ENCODE peak calls at places on chromosomes 1 and 21, in five cellular contexts. T is foreskin fibroblast, Y is NB4, V is A549, G is stomach. F is an unnamed sample.

GRCh38 chr1:41479000-41479807 is 5.3 kb downstream of the EDN2 start:
- DNase-seq in G (no peak), Y (no peak), V (no peak), T (peak), F (no peak)

GRCh38 chr21:45292399-45293213 is 4.9 kb upstream of the POFUT2 start:
- DNase-seq in V (peak), G (peak), Y (peak), T (peak), F (no peak)

GRCh38 chr1:19430121-19431068 is 54.9 kb downstream of the CAPZB start:
- DNase-seq in V (peak), G (peak), Y (no peak), T (no peak), F (no peak)

GRCh38 chr1:103457856-103458255 is 67.6 kb upstream of the RNPC3 start:
- DNase-seq in G (no peak), Y (no peak), T (no peak), V (no peak), F (no peak)

GRCh38 chr1:93701619-93702018 is 20.0 kb upstream of the BCAR3 start:
- DNase-seq in T (peak), Y (no peak), V (peak), G (peak), F (no peak)

GRCh38 chr1:172322219-172323061 is 98.0 kb upstream of the C1orf105 start:
- DNase-seq in V (peak), G (no peak), T (peak), Y (no peak), F (no peak)

GRCh38 chr21:35075546-35075945 is 26.4 kb upstream of the RUNX1 start:
- DNase-seq in G (no peak), V (peak), Y (no peak), T (peak), F (no peak)

GRCh38 chr1:53326088-53326597 is 1.7 kb downstream of the LRP8 start:
- DNase-seq in G (peak), V (peak), T (peak), Y (peak), F (peak)

GRCh38 chr1:12342261-12343003 is 112.6 kb downstream of the VPS13D start:
- DNase-seq in V (no peak), T (no peak), G (no peak), Y (no peak), F (no peak)

GRCh38 chr21:43734131-43734634 is 15.3 kb downstream of the PDXK start:
- DNase-seq in V (no peak), Y (no peak), T (no peak), G (peak), F (no peak)

GRCh38 chr1:42172394-42173133 is 8.0 kb upstream of the GUCA2A start:
- DNase-seq in V (no peak), T (no peak), Y (no peak), G (no peak), F (no peak)

GRCh38 chr1:245516178-245516829 is 361.5 kb downstream of the KIF26B start:
- DNase-seq in T (no peak), Y (peak), V (peak), G (no peak), F (no peak)

GRCh38 chr1:89465201-89465600 is 59.4 kb upstream of the LRRC8B start:
- DNase-seq in T (no peak), V (no peak), G (no peak), Y (peak), F (no peak)

GRCh38 chr1:81414417-81415087 is 386.2 kb upstream of the ADGRL2 start:
- DNase-seq in Y (peak), T (peak), V (peak), G (peak), F (peak)

GRCh38 chr1:202013601-202014000 is 3.2 kb downstream of the ELF3 start:
- DNase-seq in V (peak), G (peak), Y (no peak), T (no peak), F (no peak)
- H3K4me3 ChIP-seq in V (peak), G (peak), Y (no peak), T (no peak), F (no peak)

GRCh38 chr1:212514056-212514614 is 81.4 kb downstream of the NENF start:
- DNase-seq in T (peak), G (no peak), Y (no peak), V (peak), F (no peak)
- TF ChIP-seq CTCF in T (no peak), G (no peak), Y (no peak), V (no peak), F (no peak)

GRCh38 chr1:24108334-24109165 is 3.4 kb downstream of the MYOM3 start:
- DNase-seq in V (peak), G (no peak), Y (no peak), T (peak), F (no peak)
- H3K4me3 ChIP-seq in V (peak), G (no peak), Y (no peak), T (no peak), F (no peak)

DNA sequence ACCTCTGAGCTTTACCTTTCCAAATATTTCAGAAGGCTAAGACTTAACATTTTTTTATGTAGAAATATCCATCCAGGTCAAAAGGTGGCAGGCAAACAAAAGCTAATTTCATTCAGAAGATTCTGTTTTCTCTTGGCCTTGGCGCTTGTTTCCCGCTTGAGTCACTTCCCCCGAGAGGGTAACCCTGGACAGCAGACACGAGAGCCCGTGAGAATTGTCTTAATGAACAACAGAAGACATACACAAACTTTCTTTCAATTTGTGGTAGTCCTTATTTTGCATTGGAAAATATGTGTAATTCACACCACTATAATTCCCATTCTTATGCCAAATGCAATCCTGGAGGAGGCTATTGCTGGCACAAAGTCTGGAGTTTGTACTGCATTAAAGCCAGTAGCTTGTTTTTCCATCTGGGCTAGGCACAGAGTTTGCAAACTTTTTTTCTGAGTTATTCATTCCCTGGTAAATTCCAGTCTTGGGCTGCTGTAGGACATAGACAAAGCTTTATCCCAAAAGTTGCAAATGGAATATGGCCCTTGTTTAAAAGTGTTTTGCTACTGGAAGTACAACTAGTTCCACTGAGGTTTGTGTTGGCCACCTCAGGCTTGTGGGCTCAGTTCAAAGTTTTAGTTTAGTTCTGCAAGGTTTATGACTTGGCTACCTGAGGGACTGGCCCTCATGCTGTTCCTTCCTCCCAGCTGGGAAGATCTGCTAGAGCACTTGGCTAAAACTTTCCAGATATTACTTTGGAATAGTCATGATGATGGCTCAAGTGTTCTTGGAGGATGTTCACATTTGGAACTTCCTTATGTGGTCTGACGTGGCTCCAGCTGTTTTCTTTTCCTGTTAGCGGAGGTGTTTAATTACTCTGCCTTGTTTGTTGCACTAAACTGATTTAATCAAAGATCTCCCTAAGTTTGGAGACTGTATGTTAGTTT is 110.0 kb upstream of the IVNS1ABP start:
- DNase-seq in G (no peak), V (no peak), Y (peak), T (peak), F (no peak)
- TF ChIP-seq CTCF in G (no peak), V (no peak), Y (no peak), T (no peak), F (no peak)

DNA sequence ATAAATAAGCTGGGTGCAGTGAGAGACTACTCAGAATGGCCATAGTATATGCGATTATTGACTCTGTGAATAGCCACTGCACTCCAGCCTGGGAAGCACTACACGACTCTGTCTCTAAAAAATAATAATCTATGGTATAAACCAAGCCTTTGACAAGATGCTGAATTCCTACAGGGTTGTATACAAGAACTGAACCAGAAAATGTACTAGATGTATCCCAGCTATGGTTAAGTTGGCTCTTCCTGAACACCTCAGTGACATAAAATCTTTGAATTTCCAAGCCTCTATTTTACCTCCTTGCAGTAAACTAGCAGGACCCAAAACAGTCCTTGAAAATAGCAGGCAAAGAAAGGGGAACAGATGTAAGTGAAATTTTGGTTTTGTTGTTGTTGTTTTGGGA is 32.5 kb downstream of the PTP4A2 start:
- DNase-seq in T (no peak), V (no peak), Y (no peak), G (no peak), F (no peak)
- H3K4me3 ChIP-seq in T (no peak), V (no peak), Y (no peak), G (no peak), F (no peak)

GRCh38 chr1:110487676-110488075 is 31.3 kb downstream of the KCNA10 start:
- DNase-seq in G (peak), Y (no peak), T (no peak), V (no peak), F (no peak)

GRCh38 chr1:110483308-110483685 is 32.3 kb downstream of the PROK1 start:
- DNase-seq in T (no peak), V (no peak), G (no peak), Y (no peak), F (no peak)

GRCh38 chr1:110484801-110485200 is 33.9 kb downstream of the PROK1 start:
- DNase-seq in T (no peak), Y (no peak), V (no peak), G (no peak), F (no peak)

GRCh38 chr1:110482662-110483307 is 31.8 kb downstream of the PROK1 start:
- DNase-seq in Y (no peak), G (no peak), V (no peak), T (no peak), F (no peak)

DNA sequence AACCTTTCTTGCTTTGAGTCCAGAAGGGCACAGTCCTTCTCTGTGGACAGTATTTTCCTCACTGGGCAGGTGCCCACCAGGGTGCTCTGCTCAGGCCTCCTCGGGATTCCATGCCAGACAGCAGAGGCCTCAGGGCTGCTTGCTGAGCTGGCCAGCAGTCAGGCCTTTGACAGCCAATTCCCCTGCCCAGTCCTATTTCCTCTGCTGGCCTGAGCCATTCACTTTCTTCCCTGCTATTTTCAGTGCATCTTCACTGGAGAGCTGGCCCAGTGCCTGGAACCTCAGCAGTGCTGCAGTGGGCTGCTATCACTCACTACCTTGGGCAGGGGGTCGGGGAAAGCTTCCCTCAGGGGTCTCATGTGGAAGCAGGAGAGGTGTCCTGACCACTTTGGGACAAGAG is 33.2 kb downstream of the KCNA10 start:
- DNase-seq in G (no peak), T (no peak), V (no peak), Y (no peak), F (no peak)
- TF ChIP-seq CTCF in G (no peak), T (no peak), V (no peak), Y (no peak), F (no peak)

DNA sequence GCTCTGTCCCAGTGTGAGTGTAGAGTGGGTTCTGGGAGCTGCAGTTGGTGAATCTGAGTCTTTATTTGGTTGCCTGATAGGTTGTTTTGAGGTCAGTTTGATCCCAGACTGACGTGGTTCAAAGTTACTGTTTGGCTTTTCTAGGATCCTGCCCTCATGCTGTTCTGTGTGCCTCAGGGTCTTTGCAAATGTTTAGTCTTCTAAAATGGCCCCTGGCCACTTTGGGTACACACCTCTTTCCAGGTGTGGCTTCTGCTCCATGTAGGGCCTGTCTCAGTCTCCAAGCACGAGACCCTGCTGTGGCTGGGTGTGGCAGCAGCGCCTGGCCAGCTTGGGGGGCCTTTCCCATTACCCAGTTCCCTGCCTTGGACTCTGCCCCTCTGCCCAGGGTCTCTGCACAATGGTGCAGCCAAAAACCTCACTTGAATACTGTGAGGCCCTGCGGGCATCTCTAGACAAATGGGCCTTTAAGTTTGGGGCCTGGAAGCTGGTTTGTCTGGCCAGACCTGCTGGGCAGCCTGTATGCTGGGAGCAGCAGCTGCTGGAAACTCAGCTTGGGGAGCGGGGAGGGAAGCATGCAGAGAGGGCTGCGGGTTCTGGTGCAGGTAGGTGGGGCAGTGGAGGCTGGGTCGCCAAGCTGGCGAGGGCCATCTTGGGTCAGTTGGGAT is 5.6 kb downstream of the PTPRF start:
- DNase-seq in Y (no peak), G (peak), V (no peak), T (no peak), F (no peak)
- H3K4me3 ChIP-seq in Y (no peak), G (no peak), V (no peak), T (no peak), F (no peak)

GRCh38 chr1:220012259-220012658 is 34.0 kb downstream of the EPRS1 start:
- DNase-seq in Y (no peak), T (peak), V (no peak), G (no peak), F (no peak)
- TF ChIP-seq CTCF in Y (no peak), T (peak), V (no peak), G (no peak), F (no peak)

GRCh38 chr1:85494957-85495266 is 30.0 kb upstream of the DDAH1 start:
- DNase-seq in V (peak), G (no peak), T (no peak), Y (no peak), F (no peak)
- H3K4me3 ChIP-seq in V (no peak), G (no peak), T (no peak), Y (no peak), F (no peak)